ENCODE peak calls at places on chromosomes 1 and 21, in six cellular contexts. One of them, this sample, is unnamed.

GRCh38 chr1:211775208-211775607 is 55.4 kb downstream of the LPGAT1 start:
- DNase-seq in NB4: no peak
- DNase-seq in progenitor cell of endocrine pancreas: no peak
- DNase-seq in IMR-90: no peak
- DNase-seq in B cell: no peak
- DNase-seq in brain microvascular endothelial cell: no peak
- DNase-seq in this sample: no peak

GRCh38 chr21:35319684-35320083 is 270.6 kb upstream of the RUNX1 start:
- DNase-seq in NB4: no peak
- DNase-seq in progenitor cell of endocrine pancreas: no peak
- DNase-seq in IMR-90: no peak
- DNase-seq in B cell: no peak
- DNase-seq in brain microvascular endothelial cell: no peak
- DNase-seq in this sample: no peak

GRCh38 chr1:117237701-117238413 is 27.1 kb upstream of the VTCN1 start:
- DNase-seq in NB4: peak
- DNase-seq in progenitor cell of endocrine pancreas: no peak
- DNase-seq in IMR-90: no peak
- DNase-seq in B cell: no peak
- DNase-seq in brain microvascular endothelial cell: no peak
- DNase-seq in this sample: no peak

GRCh38 chr1:228308628-228309547 is 97.7 kb downstream of the TRIM11 start:
- DNase-seq in NB4: no peak
- DNase-seq in progenitor cell of endocrine pancreas: no peak
- DNase-seq in IMR-90: no peak
- DNase-seq in B cell: no peak
- DNase-seq in brain microvascular endothelial cell: no peak
- DNase-seq in this sample: no peak

GRCh38 chr1:105872761-105873286 is 1183.7 kb upstream of the PRMT6 start:
- DNase-seq in NB4: no peak
- DNase-seq in progenitor cell of endocrine pancreas: no peak
- DNase-seq in IMR-90: no peak
- DNase-seq in B cell: no peak
- DNase-seq in brain microvascular endothelial cell: no peak
- DNase-seq in this sample: no peak

GRCh38 chr21:41290106-41290799 is 26.3 kb upstream of the FAM3B start:
- DNase-seq in NB4: no peak
- DNase-seq in progenitor cell of endocrine pancreas: no peak
- DNase-seq in IMR-90: no peak
- DNase-seq in B cell: no peak
- DNase-seq in brain microvascular endothelial cell: no peak
- DNase-seq in this sample: no peak

GRCh38 chr1:51735746-51736254 is 118.9 kb downstream of the OSBPL9 start:
- DNase-seq in NB4: no peak
- DNase-seq in progenitor cell of endocrine pancreas: no peak
- DNase-seq in IMR-90: no peak
- DNase-seq in B cell: no peak
- DNase-seq in brain microvascular endothelial cell: no peak
- DNase-seq in this sample: no peak

GRCh38 chr1:26686795-26687194 is 9.0 kb upstream of the ARID1A start:
- DNase-seq in NB4: no peak
- DNase-seq in progenitor cell of endocrine pancreas: no peak
- DNase-seq in IMR-90: no peak
- DNase-seq in B cell: no peak
- DNase-seq in brain microvascular endothelial cell: no peak
- DNase-seq in this sample: no peak

GRCh38 chr1:115507256-115507589 is 134.5 kb upstream of the VANGL1 start:
- DNase-seq in NB4: peak
- DNase-seq in progenitor cell of endocrine pancreas: no peak
- DNase-seq in IMR-90: peak
- DNase-seq in B cell: no peak
- DNase-seq in brain microvascular endothelial cell: peak
- DNase-seq in this sample: no peak

GRCh38 chr1:115189814-115190541 is 100.7 kb upstream of the TSPAN2 start:
- DNase-seq in NB4: peak
- DNase-seq in progenitor cell of endocrine pancreas: no peak
- DNase-seq in IMR-90: peak
- DNase-seq in B cell: no peak
- DNase-seq in brain microvascular endothelial cell: peak
- DNase-seq in this sample: no peak

GRCh38 chr1:147095691-147096090 is 76.6 kb downstream of the PRKAB2 start:
- DNase-seq in NB4: no peak
- DNase-seq in progenitor cell of endocrine pancreas: no peak
- DNase-seq in IMR-90: no peak
- DNase-seq in B cell: no peak
- DNase-seq in brain microvascular endothelial cell: no peak
- DNase-seq in this sample: no peak

GRCh38 chr1:178172939-178173338 is 79.0 kb downstream of the RASAL2 start:
- DNase-seq in NB4: no peak
- DNase-seq in progenitor cell of endocrine pancreas: no peak
- DNase-seq in IMR-90: peak
- DNase-seq in B cell: no peak
- DNase-seq in brain microvascular endothelial cell: peak
- DNase-seq in this sample: no peak

GRCh38 chr1:234617986-234618725 is 8.2 kb upstream of the IRF2BP2 start:
- DNase-seq in NB4: no peak
- DNase-seq in progenitor cell of endocrine pancreas: no peak
- DNase-seq in IMR-90: peak
- DNase-seq in B cell: no peak
- DNase-seq in brain microvascular endothelial cell: no peak
- DNase-seq in this sample: no peak

GRCh38 chr1:151828931-151829330 is 2.7 kb downstream of the RORC start:
- DNase-seq in NB4: peak
- DNase-seq in progenitor cell of endocrine pancreas: no peak
- DNase-seq in IMR-90: peak
- DNase-seq in B cell: no peak
- DNase-seq in brain microvascular endothelial cell: peak
- DNase-seq in this sample: no peak

GRCh38 chr1:30757196-30757949 is at the start of gene LAPTM5:
- DNase-seq in NB4: peak
- DNase-seq in progenitor cell of endocrine pancreas: no peak
- DNase-seq in IMR-90: no peak
- DNase-seq in B cell: peak
- DNase-seq in brain microvascular endothelial cell: peak
- DNase-seq in this sample: no peak

GRCh38 chr1:95116666-95117206 is 419 bp upstream of the TLCD4 start:
- DNase-seq in NB4: peak
- DNase-seq in progenitor cell of endocrine pancreas: peak
- DNase-seq in IMR-90: peak
- DNase-seq in B cell: peak
- DNase-seq in brain microvascular endothelial cell: peak
- DNase-seq in this sample: peak

GRCh38 chr1:215583185-215583692 is 16.1 kb downstream of the KCTD3 start:
- DNase-seq in NB4: no peak
- DNase-seq in progenitor cell of endocrine pancreas: no peak
- DNase-seq in IMR-90: no peak
- DNase-seq in B cell: no peak
- DNase-seq in brain microvascular endothelial cell: no peak
- DNase-seq in this sample: no peak

GRCh38 chr1:244174922-244175521 is 123.9 kb downstream of the ZBTB18 start:
- DNase-seq in NB4: no peak
- DNase-seq in progenitor cell of endocrine pancreas: no peak
- DNase-seq in IMR-90: no peak
- DNase-seq in B cell: no peak
- DNase-seq in brain microvascular endothelial cell: no peak
- DNase-seq in this sample: no peak

GRCh38 chr1:33391669-33392068 is 39.2 kb downstream of the PHC2 start:
- DNase-seq in NB4: no peak
- DNase-seq in progenitor cell of endocrine pancreas: no peak
- DNase-seq in IMR-90: no peak
- DNase-seq in B cell: no peak
- DNase-seq in brain microvascular endothelial cell: no peak
- DNase-seq in this sample: no peak

GRCh38 chr1:114861384-114861783 is 6.7 kb downstream of the SYCP1 start:
- DNase-seq in NB4: no peak
- DNase-seq in progenitor cell of endocrine pancreas: no peak
- DNase-seq in IMR-90: no peak
- DNase-seq in B cell: no peak
- DNase-seq in brain microvascular endothelial cell: no peak
- DNase-seq in this sample: no peak

DNA sequence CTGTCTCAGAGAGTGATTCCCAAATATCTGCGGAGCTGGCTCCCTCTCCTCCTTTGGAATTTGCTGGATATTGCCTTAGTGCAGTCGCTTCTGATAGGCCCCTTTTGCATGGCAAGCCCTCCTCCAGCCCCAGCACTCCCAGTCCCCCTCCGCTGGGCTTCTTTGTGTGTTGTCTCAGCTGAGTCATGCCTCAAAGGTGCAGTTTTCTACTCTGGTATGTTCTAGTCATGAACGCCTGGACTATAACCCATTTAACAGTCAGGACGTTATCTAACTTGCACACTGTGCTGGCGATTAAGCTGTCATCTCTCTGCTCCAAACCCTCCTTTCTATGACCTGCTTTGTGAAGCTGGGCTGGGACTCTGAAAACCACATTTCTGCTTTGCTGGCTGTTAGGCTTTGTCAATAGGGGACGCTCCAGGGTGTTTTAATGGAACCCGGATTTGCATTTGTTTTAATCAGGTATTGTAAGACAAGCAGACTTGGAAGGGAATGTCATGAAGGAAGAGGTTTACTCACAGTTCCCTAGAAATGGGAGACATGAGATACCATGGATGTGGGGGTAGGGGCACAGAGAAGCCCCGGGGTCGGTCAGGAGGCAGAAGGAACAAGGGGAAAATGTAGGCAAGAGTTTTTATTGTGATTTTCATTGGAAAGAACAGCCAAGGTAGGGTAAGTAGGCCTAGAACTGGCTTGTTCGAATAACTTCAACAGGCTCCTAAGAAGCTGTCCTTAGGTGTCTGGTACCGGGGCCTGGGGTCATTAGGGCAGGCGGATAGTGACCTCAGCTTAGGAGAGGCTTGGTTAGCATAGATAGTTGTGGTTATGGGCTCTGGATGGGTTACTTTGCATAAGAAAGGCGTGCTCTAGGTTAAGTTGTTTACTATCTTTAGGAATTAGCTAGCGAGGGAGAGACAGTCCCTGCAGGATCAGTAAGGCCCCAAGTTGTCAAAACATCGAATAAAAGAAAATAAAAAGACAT is 20.4 kb upstream of the HPCAL4 start:
- DNase-seq in NB4: no peak
- DNase-seq in progenitor cell of endocrine pancreas: no peak
- DNase-seq in IMR-90: peak
- DNase-seq in B cell: no peak
- DNase-seq in brain microvascular endothelial cell: peak
- DNase-seq in this sample: no peak
- TF ChIP-seq CTCF in NB4: no peak
- TF ChIP-seq CTCF in progenitor cell of endocrine pancreas: no peak
- TF ChIP-seq CTCF in IMR-90: no peak
- TF ChIP-seq CTCF in B cell: no peak
- TF ChIP-seq CTCF in brain microvascular endothelial cell: peak
- TF ChIP-seq CTCF in this sample: no peak

GRCh38 chr1:160837558-160838205 is 25.0 kb downstream of the CD244 start:
- DNase-seq in NB4: peak
- DNase-seq in progenitor cell of endocrine pancreas: no peak
- DNase-seq in IMR-90: no peak
- DNase-seq in B cell: peak
- DNase-seq in brain microvascular endothelial cell: peak
- DNase-seq in this sample: no peak
- TF ChIP-seq CTCF in NB4: peak
- TF ChIP-seq CTCF in progenitor cell of endocrine pancreas: no peak
- TF ChIP-seq CTCF in IMR-90: no peak
- TF ChIP-seq CTCF in B cell: peak
- TF ChIP-seq CTCF in brain microvascular endothelial cell: peak
- TF ChIP-seq CTCF in this sample: no peak

DNA sequence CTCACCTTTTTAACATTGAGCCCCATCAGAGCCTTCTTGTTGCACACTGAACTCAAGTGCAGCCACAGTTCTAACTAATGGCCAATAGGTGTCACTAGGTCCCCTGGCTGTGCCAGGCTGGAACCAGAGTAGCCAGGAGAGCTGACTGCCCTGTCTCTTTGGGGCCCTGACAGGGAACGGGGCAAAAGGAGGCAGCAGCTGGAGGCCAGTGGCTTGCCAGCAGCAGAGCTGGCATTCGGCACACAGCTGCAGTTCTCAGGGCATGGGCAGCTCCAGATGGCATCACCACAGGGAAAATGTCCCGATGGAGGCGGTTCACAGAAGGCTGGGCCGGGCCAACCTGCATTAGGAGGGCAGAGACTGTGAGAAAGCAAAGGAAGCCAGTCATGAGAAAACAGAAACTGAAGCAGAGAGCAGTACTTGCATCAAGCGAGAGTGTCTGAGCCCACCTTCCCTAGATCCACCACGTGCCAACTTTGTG is 188.6 kb downstream of the FCRL5 start:
- DNase-seq in NB4: peak
- DNase-seq in progenitor cell of endocrine pancreas: no peak
- DNase-seq in IMR-90: peak
- DNase-seq in B cell: no peak
- DNase-seq in brain microvascular endothelial cell: peak
- DNase-seq in this sample: no peak
- TF ChIP-seq CTCF in NB4: peak
- TF ChIP-seq CTCF in progenitor cell of endocrine pancreas: peak
- TF ChIP-seq CTCF in IMR-90: peak
- TF ChIP-seq CTCF in B cell: peak
- TF ChIP-seq CTCF in brain microvascular endothelial cell: peak
- TF ChIP-seq CTCF in this sample: no peak

DNA sequence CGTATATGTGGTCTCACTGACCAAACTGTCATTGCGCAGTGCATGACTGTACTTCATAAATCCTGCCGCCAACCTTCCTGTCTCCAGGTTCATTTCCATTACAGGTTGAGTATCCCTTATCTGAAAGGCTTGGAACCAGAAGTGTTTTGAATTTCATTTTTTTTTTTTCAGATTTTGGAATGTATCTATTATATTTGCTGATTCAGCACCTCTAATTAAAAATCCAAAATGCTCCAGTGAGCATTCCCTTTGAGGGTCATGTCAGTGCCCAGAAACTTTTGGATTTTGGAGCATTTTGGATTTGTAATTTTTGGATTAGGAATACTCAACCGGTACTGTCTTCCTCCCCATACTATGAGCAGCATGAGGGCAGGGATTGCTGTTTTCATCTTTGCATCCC is 30.7 kb upstream of the RBBP5 start:
- DNase-seq in NB4: no peak
- DNase-seq in progenitor cell of endocrine pancreas: no peak
- DNase-seq in IMR-90: no peak
- DNase-seq in B cell: no peak
- DNase-seq in brain microvascular endothelial cell: no peak
- DNase-seq in this sample: no peak
- TF ChIP-seq CTCF in NB4: no peak
- TF ChIP-seq CTCF in progenitor cell of endocrine pancreas: no peak
- TF ChIP-seq CTCF in IMR-90: no peak
- TF ChIP-seq CTCF in B cell: no peak
- TF ChIP-seq CTCF in brain microvascular endothelial cell: no peak
- TF ChIP-seq CTCF in this sample: no peak